ENCODE peak calls at places on chromosomes 6 and 20, in nine cellular contexts. One of them, this sample, is unnamed.

GRCh38 chr20:8854566-8854965 is 214.3 kb upstream of the PLCB4 start:
- DNase-seq in A549: no peak
- DNase-seq in GM23338: peak
- DNase-seq in fibroblast of lung: peak
- DNase-seq in adrenal gland: peak
- DNase-seq in esophagus squamous epithelium: no peak
- DNase-seq in GM12865: no peak
- DNase-seq in lower lobe of right lung: peak
- DNase-seq in AG04450: peak
- DNase-seq in this sample: peak

GRCh38 chr6:144782634-144783033 is 497.5 kb downstream of the UTRN start:
- DNase-seq in A549: no peak
- DNase-seq in GM23338: no peak
- DNase-seq in fibroblast of lung: no peak
- DNase-seq in adrenal gland: no peak
- DNase-seq in esophagus squamous epithelium: no peak
- DNase-seq in GM12865: no peak
- DNase-seq in lower lobe of right lung: no peak
- DNase-seq in AG04450: no peak
- DNase-seq in this sample: no peak

GRCh38 chr6:137496392-137496767 is 2.2 kb upstream of the OLIG3 start:
- DNase-seq in A549: no peak
- DNase-seq in GM23338: peak
- DNase-seq in fibroblast of lung: no peak
- DNase-seq in adrenal gland: no peak
- DNase-seq in esophagus squamous epithelium: no peak
- DNase-seq in GM12865: no peak
- DNase-seq in lower lobe of right lung: no peak
- DNase-seq in AG04450: no peak
- DNase-seq in this sample: no peak

GRCh38 chr6:109687271-109687721 is 3.7 kb downstream of the AK9 start:
- DNase-seq in A549: no peak
- DNase-seq in GM23338: no peak
- DNase-seq in fibroblast of lung: peak
- DNase-seq in adrenal gland: no peak
- DNase-seq in esophagus squamous epithelium: no peak
- DNase-seq in GM12865: no peak
- DNase-seq in lower lobe of right lung: peak
- DNase-seq in AG04450: peak
- DNase-seq in this sample: no peak

GRCh38 chr6:108820011-108820410 is 28.2 kb upstream of the ARMC2 start:
- DNase-seq in A549: no peak
- DNase-seq in GM23338: no peak
- DNase-seq in fibroblast of lung: no peak
- DNase-seq in adrenal gland: no peak
- DNase-seq in esophagus squamous epithelium: no peak
- DNase-seq in GM12865: no peak
- DNase-seq in lower lobe of right lung: no peak
- DNase-seq in AG04450: no peak
- DNase-seq in this sample: no peak

GRCh38 chr20:6685181-6685582 is 82.3 kb upstream of the BMP2 start:
- DNase-seq in A549: no peak
- DNase-seq in GM23338: no peak
- DNase-seq in fibroblast of lung: no peak
- DNase-seq in adrenal gland: no peak
- DNase-seq in esophagus squamous epithelium: no peak
- DNase-seq in GM12865: no peak
- DNase-seq in lower lobe of right lung: no peak
- DNase-seq in AG04450: no peak
- DNase-seq in this sample: no peak

GRCh38 chr6:37536462-37537225 is 37.0 kb upstream of the CCDC167 start:
- DNase-seq in A549: no peak
- DNase-seq in GM23338: peak
- DNase-seq in fibroblast of lung: no peak
- DNase-seq in adrenal gland: no peak
- DNase-seq in esophagus squamous epithelium: no peak
- DNase-seq in GM12865: no peak
- DNase-seq in lower lobe of right lung: no peak
- DNase-seq in AG04450: no peak
- DNase-seq in this sample: peak

GRCh38 chr20:3447321-3447720 is 23.5 kb upstream of the ATRN start:
- DNase-seq in A549: no peak
- DNase-seq in GM23338: no peak
- DNase-seq in fibroblast of lung: no peak
- DNase-seq in adrenal gland: no peak
- DNase-seq in esophagus squamous epithelium: no peak
- DNase-seq in GM12865: no peak
- DNase-seq in lower lobe of right lung: no peak
- DNase-seq in AG04450: no peak
- DNase-seq in this sample: no peak

GRCh38 chr20:64065973-64066341 is 3.0 kb downstream of the TCEA2 start:
- DNase-seq in A549: peak
- DNase-seq in GM23338: peak
- DNase-seq in fibroblast of lung: peak
- DNase-seq in adrenal gland: peak
- DNase-seq in esophagus squamous epithelium: no peak
- DNase-seq in GM12865: peak
- DNase-seq in lower lobe of right lung: no peak
- DNase-seq in AG04450: no peak
- DNase-seq in this sample: no peak

GRCh38 chr6:2351807-2352431 is 106.5 kb upstream of the GMDS start:
- DNase-seq in A549: no peak
- DNase-seq in GM23338: no peak
- DNase-seq in fibroblast of lung: peak
- DNase-seq in adrenal gland: no peak
- DNase-seq in esophagus squamous epithelium: no peak
- DNase-seq in GM12865: no peak
- DNase-seq in lower lobe of right lung: no peak
- DNase-seq in AG04450: peak
- DNase-seq in this sample: no peak

GRCh38 chr20:63498950-63499332 is at the start of gene EEF1A2:
- DNase-seq in A549: no peak
- DNase-seq in GM23338: no peak
- DNase-seq in fibroblast of lung: no peak
- DNase-seq in adrenal gland: no peak
- DNase-seq in esophagus squamous epithelium: no peak
- DNase-seq in GM12865: no peak
- DNase-seq in lower lobe of right lung: no peak
- DNase-seq in AG04450: no peak
- DNase-seq in this sample: no peak

GRCh38 chr6:125203395-125203794 is 49.8 kb downstream of the TPD52L1 start:
- DNase-seq in A549: peak
- DNase-seq in GM23338: no peak
- DNase-seq in fibroblast of lung: no peak
- DNase-seq in adrenal gland: no peak
- DNase-seq in esophagus squamous epithelium: no peak
- DNase-seq in GM12865: no peak
- DNase-seq in lower lobe of right lung: no peak
- DNase-seq in AG04450: no peak
- DNase-seq in this sample: no peak

GRCh38 chr6:141976994-141977393 is 155.7 kb upstream of the GJE1 start:
- DNase-seq in A549: no peak
- DNase-seq in GM23338: no peak
- DNase-seq in fibroblast of lung: no peak
- DNase-seq in adrenal gland: no peak
- DNase-seq in esophagus squamous epithelium: no peak
- DNase-seq in GM12865: no peak
- DNase-seq in lower lobe of right lung: no peak
- DNase-seq in AG04450: no peak
- DNase-seq in this sample: no peak

GRCh38 chr6:131226465-131226864 is 91.2 kb downstream of the AKAP7 start:
- DNase-seq in A549: no peak
- DNase-seq in GM23338: no peak
- DNase-seq in fibroblast of lung: no peak
- DNase-seq in adrenal gland: no peak
- DNase-seq in esophagus squamous epithelium: no peak
- DNase-seq in GM12865: no peak
- DNase-seq in lower lobe of right lung: no peak
- DNase-seq in AG04450: no peak
- DNase-seq in this sample: no peak

GRCh38 chr6:131733376-131734016 is 22.7 kb upstream of the CTAGE9 start:
- DNase-seq in A549: no peak
- DNase-seq in GM23338: no peak
- DNase-seq in fibroblast of lung: peak
- DNase-seq in adrenal gland: no peak
- DNase-seq in esophagus squamous epithelium: no peak
- DNase-seq in GM12865: no peak
- DNase-seq in lower lobe of right lung: no peak
- DNase-seq in AG04450: no peak
- DNase-seq in this sample: no peak

GRCh38 chr6:157194643-157195042 is 128.7 kb downstream of the TMEM242 start:
- DNase-seq in A549: no peak
- DNase-seq in GM23338: no peak
- DNase-seq in fibroblast of lung: peak
- DNase-seq in adrenal gland: no peak
- DNase-seq in esophagus squamous epithelium: no peak
- DNase-seq in GM12865: no peak
- DNase-seq in lower lobe of right lung: no peak
- DNase-seq in AG04450: no peak
- DNase-seq in this sample: no peak

GRCh38 chr6:82416346-82416745 is 52.7 kb downstream of the TPBG start:
- DNase-seq in A549: no peak
- DNase-seq in GM23338: no peak
- DNase-seq in fibroblast of lung: no peak
- DNase-seq in adrenal gland: no peak
- DNase-seq in esophagus squamous epithelium: no peak
- DNase-seq in GM12865: no peak
- DNase-seq in lower lobe of right lung: no peak
- DNase-seq in AG04450: no peak
- DNase-seq in this sample: no peak

GRCh38 chr6:116217069-116217468 is 36.8 kb downstream of the TSPYL4 start:
- DNase-seq in A549: peak
- DNase-seq in GM23338: peak
- DNase-seq in fibroblast of lung: peak
- DNase-seq in adrenal gland: no peak
- DNase-seq in esophagus squamous epithelium: no peak
- DNase-seq in GM12865: peak
- DNase-seq in lower lobe of right lung: no peak
- DNase-seq in AG04450: no peak
- DNase-seq in this sample: no peak

GRCh38 chr6:683742-684440 is 9.0 kb downstream of the EXOC2 start:
- DNase-seq in A549: no peak
- DNase-seq in GM23338: peak
- DNase-seq in fibroblast of lung: peak
- DNase-seq in adrenal gland: no peak
- DNase-seq in esophagus squamous epithelium: no peak
- DNase-seq in GM12865: no peak
- DNase-seq in lower lobe of right lung: no peak
- DNase-seq in AG04450: peak
- DNase-seq in this sample: peak

GRCh38 chr6:129593233-129593564 is 116.8 kb downstream of the ARHGAP18 start:
- DNase-seq in A549: no peak
- DNase-seq in GM23338: no peak
- DNase-seq in fibroblast of lung: peak
- DNase-seq in adrenal gland: no peak
- DNase-seq in esophagus squamous epithelium: no peak
- DNase-seq in GM12865: no peak
- DNase-seq in lower lobe of right lung: no peak
- DNase-seq in AG04450: no peak
- DNase-seq in this sample: no peak

GRCh38 chr6:41976794-41977484 is 35.3 kb upstream of the CCND3 start:
- DNase-seq in A549: peak
- DNase-seq in GM23338: no peak
- DNase-seq in fibroblast of lung: peak
- DNase-seq in adrenal gland: no peak
- DNase-seq in esophagus squamous epithelium: no peak
- DNase-seq in GM12865: peak
- DNase-seq in lower lobe of right lung: no peak
- DNase-seq in AG04450: peak
- DNase-seq in this sample: no peak

GRCh38 chr6:140082867-140083297 is 708.4 kb upstream of the CITED2 start:
- DNase-seq in A549: no peak
- DNase-seq in GM23338: no peak
- DNase-seq in fibroblast of lung: peak
- DNase-seq in adrenal gland: no peak
- DNase-seq in esophagus squamous epithelium: no peak
- DNase-seq in GM12865: no peak
- DNase-seq in lower lobe of right lung: no peak
- DNase-seq in AG04450: no peak
- DNase-seq in this sample: no peak

GRCh38 chr6:109513571-109514071 is 30.6 kb upstream of the ZBTB24 start:
- DNase-seq in A549: peak
- DNase-seq in GM23338: peak
- DNase-seq in fibroblast of lung: peak
- DNase-seq in adrenal gland: no peak
- DNase-seq in esophagus squamous epithelium: no peak
- DNase-seq in GM12865: no peak
- DNase-seq in lower lobe of right lung: no peak
- DNase-seq in AG04450: no peak
- DNase-seq in this sample: no peak

GRCh38 chr6:38570750-38571149 is 69.0 kb downstream of the BTBD9 start:
- DNase-seq in A549: peak
- DNase-seq in GM23338: peak
- DNase-seq in fibroblast of lung: peak
- DNase-seq in adrenal gland: no peak
- DNase-seq in esophagus squamous epithelium: no peak
- DNase-seq in GM12865: peak
- DNase-seq in lower lobe of right lung: no peak
- DNase-seq in AG04450: no peak
- DNase-seq in this sample: no peak
- TF ChIP-seq CTCF in A549: peak
- TF ChIP-seq CTCF in GM23338: no peak
- TF ChIP-seq CTCF in fibroblast of lung: peak
- TF ChIP-seq CTCF in adrenal gland: no peak
- TF ChIP-seq CTCF in esophagus squamous epithelium: no peak
- TF ChIP-seq CTCF in GM12865: peak
- TF ChIP-seq CTCF in lower lobe of right lung: peak
- TF ChIP-seq CTCF in AG04450: peak
- TF ChIP-seq CTCF in this sample: no peak

GRCh38 chr20:40702504-40702903 is 13.5 kb upstream of the MAFB start:
- DNase-seq in A549: no peak
- DNase-seq in GM23338: peak
- DNase-seq in fibroblast of lung: no peak
- DNase-seq in adrenal gland: no peak
- DNase-seq in esophagus squamous epithelium: no peak
- DNase-seq in GM12865: no peak
- DNase-seq in lower lobe of right lung: no peak
- DNase-seq in AG04450: no peak
- DNase-seq in this sample: no peak
- TF ChIP-seq CTCF in A549: no peak
- TF ChIP-seq CTCF in GM23338: peak
- TF ChIP-seq CTCF in fibroblast of lung: peak
- TF ChIP-seq CTCF in adrenal gland: no peak
- TF ChIP-seq CTCF in esophagus squamous epithelium: no peak
- TF ChIP-seq CTCF in GM12865: peak
- TF ChIP-seq CTCF in lower lobe of right lung: no peak
- TF ChIP-seq CTCF in AG04450: peak
- TF ChIP-seq CTCF in this sample: no peak

GRCh38 chr6:152595507-152595906 is 41.7 kb downstream of the SYNE1 start:
- DNase-seq in A549: peak
- DNase-seq in GM23338: peak
- DNase-seq in fibroblast of lung: no peak
- DNase-seq in adrenal gland: no peak
- DNase-seq in esophagus squamous epithelium: no peak
- DNase-seq in GM12865: peak
- DNase-seq in lower lobe of right lung: no peak
- DNase-seq in AG04450: no peak
- DNase-seq in this sample: no peak
- TF ChIP-seq CTCF in A549: no peak
- TF ChIP-seq CTCF in GM23338: peak
- TF ChIP-seq CTCF in fibroblast of lung: peak
- TF ChIP-seq CTCF in adrenal gland: peak
- TF ChIP-seq CTCF in esophagus squamous epithelium: no peak
- TF ChIP-seq CTCF in GM12865: peak
- TF ChIP-seq CTCF in lower lobe of right lung: peak
- TF ChIP-seq CTCF in AG04450: peak
- TF ChIP-seq CTCF in this sample: peak

GRCh38 chr6:63773200-63773599 is 137.6 kb downstream of the PHF3 start:
- DNase-seq in A549: no peak
- DNase-seq in GM23338: no peak
- DNase-seq in fibroblast of lung: no peak
- DNase-seq in adrenal gland: no peak
- DNase-seq in esophagus squamous epithelium: no peak
- DNase-seq in GM12865: no peak
- DNase-seq in lower lobe of right lung: no peak
- DNase-seq in AG04450: no peak
- DNase-seq in this sample: no peak
- TF ChIP-seq CTCF in A549: no peak
- TF ChIP-seq CTCF in GM23338: no peak
- TF ChIP-seq CTCF in fibroblast of lung: no peak
- TF ChIP-seq CTCF in adrenal gland: no peak
- TF ChIP-seq CTCF in esophagus squamous epithelium: no peak
- TF ChIP-seq CTCF in GM12865: no peak
- TF ChIP-seq CTCF in lower lobe of right lung: no peak
- TF ChIP-seq CTCF in AG04450: no peak
- TF ChIP-seq CTCF in this sample: no peak

This sample was measured in endothelial cell.